ENCODE peak calls at places on chromosomes 5 and 9, in four cellular contexts. P is NT2/D1; C is ecto neural progenitor cell; T is stimulated activated CD4-positive, alpha-beta T cell treated with anti-CD3 and anti-CD28 coated beads, Interleukin-2, amount 100 ng/mL, for 24 hours. Y is an unnamed sample.

GRCh38 chr9:11275158-11275695 is 662.4 kb upstream of the PTPRD start:
- DNase-seq in C (no peak), T (no peak), P (no peak), Y (no peak)

GRCh38 chr9:135674977-135675376 is 11.9 kb downstream of the LCN9 start:
- DNase-seq in C (no peak), T (no peak), P (no peak), Y (no peak)

GRCh38 chr9:114806571-114806970 is 732 bp upstream of the TNFSF15 start:
- DNase-seq in C (no peak), P (no peak), T (no peak), Y (no peak)

GRCh38 chr9:125632321-125633115 is 74.5 kb downstream of the MAPKAP1 start:
- DNase-seq in T (peak), C (no peak), P (no peak), Y (no peak)

GRCh38 chr5:151383011-151383410 is 35.7 kb upstream of the SLC36A2 start:
- DNase-seq in T (no peak), C (no peak), P (no peak), Y (no peak)

GRCh38 chr5:66757219-66757833 is 161.1 kb downstream of the MAST4 start:
- DNase-seq in T (peak), P (no peak), C (no peak), Y (no peak)

GRCh38 chr9:81824802-81825770 is 103.1 kb upstream of the SPATA31D4 start:
- DNase-seq in T (no peak), P (no peak), C (no peak), Y (no peak)

GRCh38 chr5:127958421-127959011 is 125.0 kb upstream of the SLC12A2 start:
- DNase-seq in T (no peak), C (no peak), P (no peak), Y (no peak)

Y was measured in iPS DF 19.7.